ENCODE peak calls at places on chromosomes 1 and 21, in seven cellular contexts. U is NCI-H1105 treated with DMSO at 0.1 percent for 48 hours; Q is left ventricle myocardium inferior; H is midbrain; D is germinal center; W is glutamatergic neuron; Y is stimulated activated CD4-positive, alpha-beta T cell treated with anti-CD3 and anti-CD28 coated beads, Interleukin-15, amount 100 ng/mL, for 1 hour. S is an unnamed sample.

GRCh38 chr1:61215676-61216289 is 133.4 kb downstream of the NFIA start:
- DNase-seq in U (no peak), Q (no peak), H (no peak), D (no peak), W (no peak), Y (no peak), S (no peak)

GRCh38 chr21:31911138-31911907 is 38.5 kb downstream of the HUNK start:
- DNase-seq in U (no peak), Q (no peak), H (no peak), D (no peak), W (no peak), Y (no peak), S (no peak)

GRCh38 chr1:19757641-19758040 is 42.1 kb downstream of the TMCO4 start:
- DNase-seq in U (no peak), Q (no peak), H (no peak), D (no peak), W (no peak), Y (no peak), S (no peak)

GRCh38 chr1:206098242-206098919 is 18.8 kb downstream of the AVPR1B start:
- DNase-seq in U (no peak), Q (no peak), H (no peak), D (no peak), W (no peak), Y (no peak), S (no peak)

GRCh38 chr1:58893257-58893869 is 109.5 kb upstream of the JUN start:
- DNase-seq in U (no peak), Q (peak; percentile 57), H (no peak), D (no peak), W (no peak), Y (no peak), S (no peak)

GRCh38 chr1:156898151-156898550 is 4.6 kb downstream of the PEAR1 start:
- DNase-seq in U (no peak), Q (peak; percentile 65), H (no peak), D (no peak), W (no peak), Y (no peak), S (no peak)

GRCh38 chr1:39990428-39990827 is 35.5 kb downstream of the MFSD2A start:
- DNase-seq in U (no peak), Q (no peak), H (no peak), D (no peak), W (no peak), Y (no peak), S (no peak)

GRCh38 chr1:94654031-94654430 is 112.5 kb upstream of the F3 start:
- DNase-seq in U (no peak), Q (no peak), H (no peak), D (no peak), W (no peak), Y (no peak), S (no peak)

GRCh38 chr1:109908857-109909256 is 1.8 kb upstream of the CSF1 start:
- DNase-seq in U (no peak), Q (no peak), H (no peak), D (no peak), W (no peak), Y (no peak), S (no peak)

GRCh38 chr1:24222778-24223177 is 35.7 kb upstream of the IFNLR1 start:
- DNase-seq in U (no peak), Q (no peak), H (no peak), D (no peak), W (no peak), Y (no peak), S (no peak)

S was measured in putamen.